ENCODE peak calls at places on chromosomes 2 and 18, in four cellular contexts. U is HepG2, E is H1, G is K562. Y is an unnamed sample.

GRCh38 chr2:48728827-48729226 is 26.7 kb downstream of the LHCGR start:
- DNase-seq in U (no peak), E (peak), G (no peak), Y (no peak)

GRCh38 chr2:25805987-25806386 is 72.3 kb downstream of the ASXL2 start:
- DNase-seq in E (no peak), G (no peak), U (no peak), Y (no peak)

GRCh38 chr2:240765007-240765406 is 55.0 kb downstream of the KIF1A start:
- DNase-seq in E (no peak), U (no peak), G (no peak), Y (no peak)

GRCh38 chr2:105647731-105648130 is 97.0 kb upstream of the NCK2 start:
- DNase-seq in G (no peak), E (peak), U (no peak), Y (no peak)

GRCh38 chr2:143926731-143927130 is 593.2 kb downstream of the ZEB2 start:
- DNase-seq in E (no peak), G (no peak), U (no peak), Y (no peak)

GRCh38 chr2:129929321-129930290 is 49.9 kb upstream of the RAB6C start:
- DNase-seq in U (no peak), G (no peak), E (peak), Y (no peak)

GRCh38 chr2:86821306-86821705 is 30.6 kb upstream of the CD8A start:
- DNase-seq in E (no peak), G (no peak), U (no peak), Y (no peak)

GRCh38 chr2:172693529-172694185 is 42.0 kb upstream of the RAPGEF4 start:
- DNase-seq in U (no peak), G (no peak), E (no peak), Y (no peak)

GRCh38 chr2:109690457-109690821 is 76.3 kb downstream of the SOWAHC start:
- DNase-seq in E (no peak), U (no peak), G (no peak), Y (no peak)

GRCh38 chr2:152542995-152543481 is 174.2 kb downstream of the PRPF40A start:
- DNase-seq in E (no peak), G (no peak), U (peak), Y (no peak)

GRCh38 chr2:164661349-164661748 is 40.1 kb upstream of the GRB14 start:
- DNase-seq in E (no peak), U (no peak), G (no peak), Y (no peak)

GRCh38 chr18:10504723-10505122 is 21.1 kb upstream of the NAPG start:
- DNase-seq in G (no peak), U (no peak), E (no peak), Y (no peak)

GRCh38 chr18:9323750-9324445 is 10.7 kb upstream of the TWSG1 start:
- DNase-seq in G (no peak), E (no peak), U (no peak), Y (no peak)

GRCh38 chr2:12498703-12499102 is 218.0 kb upstream of the TRIB2 start:
- DNase-seq in G (peak), U (no peak), E (no peak), Y (no peak)

GRCh38 chr2:235511187-235511661 is 17.4 kb downstream of the AGAP1 start:
- DNase-seq in U (peak), E (no peak), G (no peak), Y (no peak)

GRCh38 chr2:160736629-160737028 is 243.0 kb upstream of the RBMS1 start:
- DNase-seq in U (no peak), E (no peak), G (no peak), Y (no peak)

GRCh38 chr2:126950499-126950898 is 51.8 kb downstream of the TEX51 start:
- DNase-seq in G (no peak), U (no peak), E (no peak), Y (no peak)

GRCh38 chr2:165634855-165635254 is 159.2 kb downstream of the GALNT3 start:
- DNase-seq in G (no peak), E (peak), U (no peak), Y (no peak)

GRCh38 chr2:234254783-234255521 is 204.4 kb downstream of the SPP2 start:
- DNase-seq in U (no peak), G (no peak), E (no peak), Y (no peak)

GRCh38 chr18:23226930-23227728 is 91.8 kb downstream of the CABLES1 start:
- DNase-seq in G (no peak), E (no peak), U (no peak), Y (no peak)

GRCh38 chr2:72126186-72127100 is 21.2 kb downstream of the CYP26B1 start:
- DNase-seq in U (no peak), G (no peak), E (peak), Y (no peak)
- TF ChIP-seq TAF1 in U (no peak), G (no peak), E (no peak), Y (no peak)

DNA sequence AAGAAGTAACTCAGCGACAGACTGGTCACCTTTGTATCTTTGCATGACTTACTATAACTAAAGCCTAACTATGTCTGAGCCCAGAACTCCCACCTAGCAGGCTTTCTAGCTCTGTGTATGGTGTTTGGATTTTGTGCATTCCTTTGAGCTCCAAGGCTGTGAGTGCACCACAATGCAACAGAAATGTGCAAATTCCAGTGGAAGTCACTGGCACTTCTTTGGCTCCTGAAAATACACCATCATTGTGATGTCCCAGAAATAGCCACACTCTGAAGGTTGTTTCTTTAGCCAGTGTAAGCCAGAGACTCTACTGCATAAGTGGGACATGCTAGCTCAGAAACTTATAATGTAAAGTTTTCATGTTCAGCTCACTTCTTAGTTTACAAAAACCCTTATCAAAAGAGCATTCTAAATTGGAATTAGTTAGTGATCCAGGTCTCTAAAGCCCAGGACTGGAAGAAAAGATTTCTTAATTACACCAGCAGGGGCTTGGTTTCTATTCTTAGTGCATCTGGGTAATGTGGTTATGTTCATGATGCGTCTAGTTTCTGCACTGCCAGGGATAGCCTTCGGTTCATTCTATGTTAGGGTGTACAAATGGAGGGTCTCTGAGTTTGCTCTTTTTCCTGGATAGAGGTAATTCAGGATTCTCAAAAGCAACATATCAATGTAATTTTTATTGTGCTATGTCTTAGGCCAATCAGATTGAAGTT is 1239.5 kb upstream of the ZEB2 start:
- DNase-seq in G (no peak), E (no peak), U (peak), Y (no peak)
- TF ChIP-seq TAF1 in G (no peak), E (no peak), U (no peak), Y (no peak)

GRCh38 chr2:230475143-230475542 is 59.1 kb downstream of the SP100 start:
- DNase-seq in E (no peak), G (no peak), U (no peak), Y (no peak)

GRCh38 chr2:230471074-230471473 is 55.1 kb downstream of the SP100 start:
- DNase-seq in U (no peak), G (no peak), E (no peak), Y (no peak)

GRCh38 chr2:230473378-230473777 is 57.4 kb downstream of the SP100 start:
- DNase-seq in U (no peak), E (no peak), G (no peak), Y (no peak)

DNA sequence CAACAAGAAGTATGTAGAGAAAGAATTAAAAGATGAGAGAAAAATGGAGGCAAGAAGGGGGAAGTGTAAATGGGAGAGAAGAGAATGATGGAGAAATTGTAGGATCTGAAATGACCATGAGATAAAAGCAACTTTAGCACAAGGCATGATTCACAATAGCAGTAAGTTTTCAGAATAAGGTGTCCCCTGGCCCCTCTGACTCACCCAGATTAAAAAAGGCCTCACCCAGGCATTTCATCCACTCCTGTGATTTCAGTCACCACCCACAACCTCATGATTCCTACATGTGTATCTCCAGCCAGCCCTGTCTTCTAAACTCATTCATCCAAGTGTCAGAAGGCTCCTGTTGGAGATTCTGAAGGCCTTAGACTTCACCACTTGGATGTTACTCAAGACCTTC is 56.6 kb downstream of the SP100 start:
- DNase-seq in U (no peak), G (no peak), E (no peak), Y (no peak)
- TF ChIP-seq TAF1 in U (no peak), G (no peak), E (no peak), Y (no peak)

GRCh38 chr2:46047280-46047679 is 249.9 kb upstream of the EPAS1 start:
- DNase-seq in G (no peak), U (no peak), E (no peak), Y (no peak)

GRCh38 chr2:46051103-46051502 is 246.1 kb upstream of the EPAS1 start:
- DNase-seq in E (no peak), G (no peak), U (no peak), Y (no peak)

GRCh38 chr2:46053502-46054094 is 243.6 kb upstream of the EPAS1 start:
- DNase-seq in E (no peak), G (no peak), U (no peak), Y (no peak)

GRCh38 chr2:46050027-46050426 is 247.2 kb upstream of the EPAS1 start:
- DNase-seq in G (no peak), E (no peak), U (no peak), Y (no peak)

GRCh38 chr2:46050489-46050888 is 246.7 kb upstream of the EPAS1 start:
- DNase-seq in G (no peak), U (peak), E (no peak), Y (no peak)
- TF ChIP-seq TAF1 in G (no peak), U (no peak), E (no peak), Y (no peak)

DNA sequence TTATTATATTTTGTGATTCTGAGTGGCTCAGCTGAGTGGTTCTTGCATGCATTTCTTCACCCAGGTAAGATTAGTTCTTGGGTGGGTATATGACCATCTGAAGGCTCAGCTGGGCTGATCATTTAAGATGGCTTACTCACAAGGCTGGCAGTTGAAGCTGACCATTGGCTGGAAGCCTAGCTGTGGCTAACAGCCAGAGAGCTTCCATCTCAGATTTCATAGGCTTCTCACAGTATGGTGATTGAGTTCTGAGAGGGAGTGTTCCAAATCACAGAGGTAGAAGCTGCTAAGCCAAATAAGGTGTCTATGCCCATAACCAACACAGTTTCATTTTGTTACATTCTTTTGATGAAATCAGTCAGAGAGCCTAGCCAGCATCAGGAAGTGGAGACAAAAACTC is 117.4 kb upstream of the RPRM start:
- DNase-seq in E (no peak), G (no peak), U (no peak), Y (no peak)
- TF ChIP-seq TAF1 in E (no peak), G (no peak), U (no peak), Y (no peak)

GRCh38 chr18:57009836-57010235 is 137.1 kb upstream of the BOD1L2 start:
- DNase-seq in E (no peak), U (no peak), G (no peak), Y (no peak)

GRCh38 chr18:57015036-57015805 is 131.7 kb upstream of the BOD1L2 start:
- DNase-seq in U (no peak), E (no peak), G (no peak), Y (no peak)
- TF ChIP-seq TAF1 in U (no peak), E (no peak), G (no peak), Y (no peak)

DNA sequence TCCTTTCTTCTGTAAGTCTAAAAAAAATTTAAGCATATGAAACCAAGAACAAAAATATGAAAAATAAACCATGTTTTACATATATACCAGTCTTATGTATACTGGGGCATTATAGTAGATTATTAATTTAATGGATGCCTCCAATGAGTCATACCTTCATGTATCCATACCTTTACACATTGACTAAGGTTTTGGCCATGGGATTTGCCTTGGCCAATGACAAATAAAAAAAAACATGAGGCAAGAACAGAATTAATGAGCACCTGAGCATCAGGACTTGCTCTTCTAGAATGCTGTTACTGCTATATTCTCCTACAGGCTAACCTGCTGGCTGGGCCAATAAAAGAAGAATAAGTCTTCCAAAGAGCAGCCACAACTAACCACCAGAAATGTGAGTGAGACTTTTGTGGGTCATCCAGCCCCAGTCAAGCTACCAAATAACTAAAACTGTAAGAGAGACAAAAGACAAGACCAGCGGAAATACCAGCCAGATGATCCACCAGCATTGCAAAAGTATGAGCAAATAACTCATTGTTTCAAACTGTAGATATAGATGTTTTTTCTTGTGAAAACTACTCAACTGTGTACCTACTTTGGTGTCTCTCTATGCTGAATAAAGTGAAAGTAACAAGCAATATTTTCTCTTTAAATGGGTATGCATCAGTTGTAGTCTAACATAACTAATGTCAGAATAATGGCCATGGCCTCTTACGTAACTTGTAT is 749.6 kb upstream of the VRK2 start:
- DNase-seq in U (no peak), E (no peak), G (no peak), Y (no peak)
- TF ChIP-seq TAF1 in U (no peak), E (no peak), G (no peak), Y (no peak)

Y was measured in GM12892.